ENCODE peak calls at places on chromosomes 3 and 15, in eight cellular contexts. One of them, this sample, is unnamed.

GRCh38 chr15:33201376-33202189 is 7.1 kb upstream of the FMN1 start:
- DNase-seq in IMR-90: peak
- DNase-seq in heart left ventricle: no peak
- DNase-seq in amniotic stem cell: no peak
- DNase-seq in WERI-Rb-1: peak
- DNase-seq in cardiac muscle cell: peak
- DNase-seq in memory B cell: no peak
- DNase-seq in stimulated activated naive CD8-positive, alpha-beta T cell treated with anti-CD3 and anti-CD28 coated beads, Interleukin-15, Interleukin-2, amounts not matched to agents 100 U/mL and 50 U/mL, for 24 hours: peak
- DNase-seq in this sample: no peak

GRCh38 chr3:72492240-72492639 is 356.0 kb downstream of the SHQ1 start:
- DNase-seq in IMR-90: peak
- DNase-seq in heart left ventricle: peak
- DNase-seq in amniotic stem cell: peak
- DNase-seq in WERI-Rb-1: no peak
- DNase-seq in cardiac muscle cell: peak
- DNase-seq in memory B cell: no peak
- DNase-seq in stimulated activated naive CD8-positive, alpha-beta T cell treated with anti-CD3 and anti-CD28 coated beads, Interleukin-15, Interleukin-2, amounts not matched to agents 100 U/mL and 50 U/mL, for 24 hours: no peak
- DNase-seq in this sample: no peak

GRCh38 chr3:78906245-78906644 is 861.6 kb downstream of the ROBO1 start:
- DNase-seq in IMR-90: no peak
- DNase-seq in heart left ventricle: no peak
- DNase-seq in amniotic stem cell: no peak
- DNase-seq in WERI-Rb-1: no peak
- DNase-seq in cardiac muscle cell: no peak
- DNase-seq in memory B cell: no peak
- DNase-seq in stimulated activated naive CD8-positive, alpha-beta T cell treated with anti-CD3 and anti-CD28 coated beads, Interleukin-15, Interleukin-2, amounts not matched to agents 100 U/mL and 50 U/mL, for 24 hours: no peak
- DNase-seq in this sample: no peak

GRCh38 chr3:71973337-71974030 is 188.5 kb upstream of the PROK2 start:
- DNase-seq in IMR-90: no peak
- DNase-seq in heart left ventricle: no peak
- DNase-seq in amniotic stem cell: no peak
- DNase-seq in WERI-Rb-1: peak
- DNase-seq in cardiac muscle cell: no peak
- DNase-seq in memory B cell: no peak
- DNase-seq in stimulated activated naive CD8-positive, alpha-beta T cell treated with anti-CD3 and anti-CD28 coated beads, Interleukin-15, Interleukin-2, amounts not matched to agents 100 U/mL and 50 U/mL, for 24 hours: no peak
- DNase-seq in this sample: no peak

GRCh38 chr3:187968883-187969580 is 184.9 kb upstream of the LPP start:
- DNase-seq in IMR-90: peak
- DNase-seq in heart left ventricle: no peak
- DNase-seq in amniotic stem cell: peak
- DNase-seq in WERI-Rb-1: no peak
- DNase-seq in cardiac muscle cell: peak
- DNase-seq in memory B cell: no peak
- DNase-seq in stimulated activated naive CD8-positive, alpha-beta T cell treated with anti-CD3 and anti-CD28 coated beads, Interleukin-15, Interleukin-2, amounts not matched to agents 100 U/mL and 50 U/mL, for 24 hours: no peak
- DNase-seq in this sample: no peak

GRCh38 chr15:90291679-90292356 is 26.3 kb downstream of the NGRN start:
- DNase-seq in IMR-90: no peak
- DNase-seq in heart left ventricle: no peak
- DNase-seq in amniotic stem cell: no peak
- DNase-seq in WERI-Rb-1: peak
- DNase-seq in cardiac muscle cell: no peak
- DNase-seq in memory B cell: peak
- DNase-seq in stimulated activated naive CD8-positive, alpha-beta T cell treated with anti-CD3 and anti-CD28 coated beads, Interleukin-15, Interleukin-2, amounts not matched to agents 100 U/mL and 50 U/mL, for 24 hours: peak
- DNase-seq in this sample: no peak

GRCh38 chr15:36831125-36831914 is 251.9 kb downstream of the CDIN1 start:
- DNase-seq in IMR-90: peak
- DNase-seq in heart left ventricle: no peak
- DNase-seq in amniotic stem cell: peak
- DNase-seq in WERI-Rb-1: no peak
- DNase-seq in cardiac muscle cell: no peak
- DNase-seq in memory B cell: no peak
- DNase-seq in stimulated activated naive CD8-positive, alpha-beta T cell treated with anti-CD3 and anti-CD28 coated beads, Interleukin-15, Interleukin-2, amounts not matched to agents 100 U/mL and 50 U/mL, for 24 hours: no peak
- DNase-seq in this sample: no peak

GRCh38 chr15:69658401-69658945 is 205.9 kb downstream of the RPLP1 start:
- DNase-seq in IMR-90: no peak
- DNase-seq in heart left ventricle: no peak
- DNase-seq in amniotic stem cell: no peak
- DNase-seq in WERI-Rb-1: no peak
- DNase-seq in cardiac muscle cell: no peak
- DNase-seq in memory B cell: no peak
- DNase-seq in stimulated activated naive CD8-positive, alpha-beta T cell treated with anti-CD3 and anti-CD28 coated beads, Interleukin-15, Interleukin-2, amounts not matched to agents 100 U/mL and 50 U/mL, for 24 hours: no peak
- DNase-seq in this sample: peak

GRCh38 chr3:98743071-98743470 is 20.1 kb upstream of the ST3GAL6 start:
- DNase-seq in IMR-90: no peak
- DNase-seq in heart left ventricle: no peak
- DNase-seq in amniotic stem cell: no peak
- DNase-seq in WERI-Rb-1: no peak
- DNase-seq in cardiac muscle cell: no peak
- DNase-seq in memory B cell: no peak
- DNase-seq in stimulated activated naive CD8-positive, alpha-beta T cell treated with anti-CD3 and anti-CD28 coated beads, Interleukin-15, Interleukin-2, amounts not matched to agents 100 U/mL and 50 U/mL, for 24 hours: no peak
- DNase-seq in this sample: no peak

GRCh38 chr3:58041826-58042324 is 33.7 kb downstream of the FLNB start:
- DNase-seq in IMR-90: peak
- DNase-seq in heart left ventricle: no peak
- DNase-seq in amniotic stem cell: no peak
- DNase-seq in WERI-Rb-1: no peak
- DNase-seq in cardiac muscle cell: peak
- DNase-seq in memory B cell: no peak
- DNase-seq in stimulated activated naive CD8-positive, alpha-beta T cell treated with anti-CD3 and anti-CD28 coated beads, Interleukin-15, Interleukin-2, amounts not matched to agents 100 U/mL and 50 U/mL, for 24 hours: no peak
- DNase-seq in this sample: no peak

GRCh38 chr3:112644453-112644852 is 3.5 kb upstream of the CCDC80 start:
- DNase-seq in IMR-90: no peak
- DNase-seq in heart left ventricle: no peak
- DNase-seq in amniotic stem cell: no peak
- DNase-seq in WERI-Rb-1: no peak
- DNase-seq in cardiac muscle cell: no peak
- DNase-seq in memory B cell: no peak
- DNase-seq in stimulated activated naive CD8-positive, alpha-beta T cell treated with anti-CD3 and anti-CD28 coated beads, Interleukin-15, Interleukin-2, amounts not matched to agents 100 U/mL and 50 U/mL, for 24 hours: no peak
- DNase-seq in this sample: no peak

GRCh38 chr3:53772562-53773329 is 73.5 kb downstream of the CHDH start:
- DNase-seq in IMR-90: peak
- DNase-seq in heart left ventricle: no peak
- DNase-seq in amniotic stem cell: no peak
- DNase-seq in WERI-Rb-1: no peak
- DNase-seq in cardiac muscle cell: peak
- DNase-seq in memory B cell: no peak
- DNase-seq in stimulated activated naive CD8-positive, alpha-beta T cell treated with anti-CD3 and anti-CD28 coated beads, Interleukin-15, Interleukin-2, amounts not matched to agents 100 U/mL and 50 U/mL, for 24 hours: no peak
- DNase-seq in this sample: no peak

GRCh38 chr3:40317061-40317676 is 7.7 kb downstream of the EIF1B start:
- DNase-seq in IMR-90: peak
- DNase-seq in heart left ventricle: peak
- DNase-seq in amniotic stem cell: peak
- DNase-seq in WERI-Rb-1: peak
- DNase-seq in cardiac muscle cell: peak
- DNase-seq in memory B cell: peak
- DNase-seq in stimulated activated naive CD8-positive, alpha-beta T cell treated with anti-CD3 and anti-CD28 coated beads, Interleukin-15, Interleukin-2, amounts not matched to agents 100 U/mL and 50 U/mL, for 24 hours: peak
- DNase-seq in this sample: no peak

GRCh38 chr3:177465243-177465642 is 268.0 kb upstream of the TBL1XR1 start:
- DNase-seq in IMR-90: no peak
- DNase-seq in heart left ventricle: no peak
- DNase-seq in amniotic stem cell: no peak
- DNase-seq in WERI-Rb-1: no peak
- DNase-seq in cardiac muscle cell: no peak
- DNase-seq in memory B cell: no peak
- DNase-seq in stimulated activated naive CD8-positive, alpha-beta T cell treated with anti-CD3 and anti-CD28 coated beads, Interleukin-15, Interleukin-2, amounts not matched to agents 100 U/mL and 50 U/mL, for 24 hours: no peak
- DNase-seq in this sample: no peak

GRCh38 chr3:53161820-53162671 is 1.0 kb downstream of the PRKCD start:
- DNase-seq in IMR-90: peak
- DNase-seq in heart left ventricle: peak
- DNase-seq in amniotic stem cell: no peak
- DNase-seq in WERI-Rb-1: peak
- DNase-seq in cardiac muscle cell: peak
- DNase-seq in memory B cell: peak
- DNase-seq in stimulated activated naive CD8-positive, alpha-beta T cell treated with anti-CD3 and anti-CD28 coated beads, Interleukin-15, Interleukin-2, amounts not matched to agents 100 U/mL and 50 U/mL, for 24 hours: peak
- DNase-seq in this sample: no peak

GRCh38 chr15:34616613-34617012 is 33.2 kb upstream of the GOLGA8B start:
- DNase-seq in IMR-90: peak
- DNase-seq in heart left ventricle: peak
- DNase-seq in amniotic stem cell: no peak
- DNase-seq in WERI-Rb-1: no peak
- DNase-seq in cardiac muscle cell: peak
- DNase-seq in memory B cell: no peak
- DNase-seq in stimulated activated naive CD8-positive, alpha-beta T cell treated with anti-CD3 and anti-CD28 coated beads, Interleukin-15, Interleukin-2, amounts not matched to agents 100 U/mL and 50 U/mL, for 24 hours: no peak
- DNase-seq in this sample: no peak

GRCh38 chr3:193883551-193883950 is 252.4 kb upstream of the HES1 start:
- DNase-seq in IMR-90: peak
- DNase-seq in heart left ventricle: no peak
- DNase-seq in amniotic stem cell: no peak
- DNase-seq in WERI-Rb-1: no peak
- DNase-seq in cardiac muscle cell: peak
- DNase-seq in memory B cell: no peak
- DNase-seq in stimulated activated naive CD8-positive, alpha-beta T cell treated with anti-CD3 and anti-CD28 coated beads, Interleukin-15, Interleukin-2, amounts not matched to agents 100 U/mL and 50 U/mL, for 24 hours: no peak
- DNase-seq in this sample: no peak

GRCh38 chr3:133535971-133536634 is 37.4 kb upstream of the CDV3 start:
- DNase-seq in IMR-90: peak
- DNase-seq in heart left ventricle: no peak
- DNase-seq in amniotic stem cell: peak
- DNase-seq in WERI-Rb-1: no peak
- DNase-seq in cardiac muscle cell: peak
- DNase-seq in memory B cell: no peak
- DNase-seq in stimulated activated naive CD8-positive, alpha-beta T cell treated with anti-CD3 and anti-CD28 coated beads, Interleukin-15, Interleukin-2, amounts not matched to agents 100 U/mL and 50 U/mL, for 24 hours: no peak
- DNase-seq in this sample: no peak

GRCh38 chr3:183427206-183428139 is 946 bp downstream of the MCF2L2 start:
- DNase-seq in IMR-90: no peak
- DNase-seq in heart left ventricle: no peak
- DNase-seq in amniotic stem cell: no peak
- DNase-seq in WERI-Rb-1: peak
- DNase-seq in cardiac muscle cell: no peak
- DNase-seq in memory B cell: no peak
- DNase-seq in stimulated activated naive CD8-positive, alpha-beta T cell treated with anti-CD3 and anti-CD28 coated beads, Interleukin-15, Interleukin-2, amounts not matched to agents 100 U/mL and 50 U/mL, for 24 hours: no peak
- DNase-seq in this sample: no peak

GRCh38 chr3:156218353-156218744 is 98.0 kb downstream of the KCNAB1 start:
- DNase-seq in IMR-90: peak
- DNase-seq in heart left ventricle: no peak
- DNase-seq in amniotic stem cell: no peak
- DNase-seq in WERI-Rb-1: no peak
- DNase-seq in cardiac muscle cell: no peak
- DNase-seq in memory B cell: no peak
- DNase-seq in stimulated activated naive CD8-positive, alpha-beta T cell treated with anti-CD3 and anti-CD28 coated beads, Interleukin-15, Interleukin-2, amounts not matched to agents 100 U/mL and 50 U/mL, for 24 hours: no peak
- DNase-seq in this sample: no peak

GRCh38 chr15:100889359-100890058 is 9.9 kb downstream of the ALDH1A3 start:
- DNase-seq in IMR-90: peak
- DNase-seq in heart left ventricle: peak
- DNase-seq in amniotic stem cell: peak
- DNase-seq in WERI-Rb-1: no peak
- DNase-seq in cardiac muscle cell: peak
- DNase-seq in memory B cell: no peak
- DNase-seq in stimulated activated naive CD8-positive, alpha-beta T cell treated with anti-CD3 and anti-CD28 coated beads, Interleukin-15, Interleukin-2, amounts not matched to agents 100 U/mL and 50 U/mL, for 24 hours: no peak
- DNase-seq in this sample: no peak

GRCh38 chr15:63169796-63170195 is 12.5 kb upstream of the RPS27L start:
- DNase-seq in IMR-90: no peak
- DNase-seq in heart left ventricle: no peak
- DNase-seq in amniotic stem cell: no peak
- DNase-seq in WERI-Rb-1: no peak
- DNase-seq in cardiac muscle cell: no peak
- DNase-seq in memory B cell: no peak
- DNase-seq in stimulated activated naive CD8-positive, alpha-beta T cell treated with anti-CD3 and anti-CD28 coated beads, Interleukin-15, Interleukin-2, amounts not matched to agents 100 U/mL and 50 U/mL, for 24 hours: no peak
- DNase-seq in this sample: no peak

GRCh38 chr15:42184313-42184712 is 23.8 kb downstream of the VPS39 start:
- DNase-seq in IMR-90: peak
- DNase-seq in heart left ventricle: no peak
- DNase-seq in amniotic stem cell: no peak
- DNase-seq in WERI-Rb-1: no peak
- DNase-seq in cardiac muscle cell: no peak
- DNase-seq in memory B cell: no peak
- DNase-seq in stimulated activated naive CD8-positive, alpha-beta T cell treated with anti-CD3 and anti-CD28 coated beads, Interleukin-15, Interleukin-2, amounts not matched to agents 100 U/mL and 50 U/mL, for 24 hours: no peak
- DNase-seq in this sample: no peak

GRCh38 chr15:28955686-28956421 is 70.1 kb downstream of the APBA2 start:
- DNase-seq in IMR-90: peak
- DNase-seq in heart left ventricle: no peak
- DNase-seq in amniotic stem cell: no peak
- DNase-seq in WERI-Rb-1: no peak
- DNase-seq in cardiac muscle cell: peak
- DNase-seq in memory B cell: no peak
- DNase-seq in stimulated activated naive CD8-positive, alpha-beta T cell treated with anti-CD3 and anti-CD28 coated beads, Interleukin-15, Interleukin-2, amounts not matched to agents 100 U/mL and 50 U/mL, for 24 hours: no peak
- DNase-seq in this sample: peak